ENCODE peak calls at places on chromosome 22, in six cellular contexts. One of them, this sample, is unnamed.

GRCh38 chr22:33465554-33465953 is 407.4 kb upstream of the SYN3 start:
- DNase-seq in tibial artery: no peak
- DNase-seq in upper lobe of left lung: no peak
- DNase-seq in MM.1S: no peak
- DNase-seq in mucosa of descending colon: no peak
- DNase-seq in H9: no peak
- DNase-seq in this sample: no peak

GRCh38 chr22:23780146-23780748 is 6.5 kb upstream of the SMARCB1 start:
- DNase-seq in tibial artery: no peak
- DNase-seq in upper lobe of left lung: no peak
- DNase-seq in MM.1S: no peak
- DNase-seq in mucosa of descending colon: no peak
- DNase-seq in H9: no peak
- DNase-seq in this sample: no peak

GRCh38 chr22:31626427-31627150 is 35.4 kb downstream of the PISD start:
- DNase-seq in tibial artery: no peak
- DNase-seq in upper lobe of left lung: no peak
- DNase-seq in MM.1S: no peak
- DNase-seq in mucosa of descending colon: no peak
- DNase-seq in H9: peak
- DNase-seq in this sample: no peak

GRCh38 chr22:49965291-49966040 is 4.9 kb downstream of the PIM3 start:
- DNase-seq in tibial artery: peak
- DNase-seq in upper lobe of left lung: peak
- DNase-seq in MM.1S: peak
- DNase-seq in mucosa of descending colon: peak
- DNase-seq in H9: peak
- DNase-seq in this sample: no peak

GRCh38 chr22:20524004-20524481 is 16.6 kb downstream of the MED15 start:
- DNase-seq in tibial artery: no peak
- DNase-seq in upper lobe of left lung: no peak
- DNase-seq in MM.1S: no peak
- DNase-seq in mucosa of descending colon: no peak
- DNase-seq in H9: no peak
- DNase-seq in this sample: no peak

GRCh38 chr22:32265882-32266767 is 11.0 kb upstream of the SLC5A4 start:
- DNase-seq in tibial artery: peak
- DNase-seq in upper lobe of left lung: peak
- DNase-seq in MM.1S: peak
- DNase-seq in mucosa of descending colon: peak
- DNase-seq in H9: peak
- DNase-seq in this sample: peak

GRCh38 chr22:19503367-19503766 is 20.8 kb downstream of the CLDN5 start:
- DNase-seq in tibial artery: no peak
- DNase-seq in upper lobe of left lung: no peak
- DNase-seq in MM.1S: no peak
- DNase-seq in mucosa of descending colon: no peak
- DNase-seq in H9: no peak
- DNase-seq in this sample: no peak

GRCh38 chr22:47687364-47687655 is 924.9 kb downstream of the TBC1D22A start:
- DNase-seq in tibial artery: no peak
- DNase-seq in upper lobe of left lung: no peak
- DNase-seq in MM.1S: no peak
- DNase-seq in mucosa of descending colon: no peak
- DNase-seq in H9: no peak
- DNase-seq in this sample: no peak

GRCh38 chr22:47919893-47920292 is 1157.4 kb downstream of the TBC1D22A start:
- DNase-seq in tibial artery: no peak
- DNase-seq in upper lobe of left lung: no peak
- DNase-seq in MM.1S: no peak
- DNase-seq in mucosa of descending colon: no peak
- DNase-seq in H9: no peak
- DNase-seq in this sample: no peak

GRCh38 chr22:33864723-33865130 is 55.5 kb downstream of the LARGE1 start:
- DNase-seq in tibial artery: no peak
- DNase-seq in upper lobe of left lung: no peak
- DNase-seq in MM.1S: no peak
- DNase-seq in mucosa of descending colon: no peak
- DNase-seq in H9: no peak
- DNase-seq in this sample: no peak

DNA sequence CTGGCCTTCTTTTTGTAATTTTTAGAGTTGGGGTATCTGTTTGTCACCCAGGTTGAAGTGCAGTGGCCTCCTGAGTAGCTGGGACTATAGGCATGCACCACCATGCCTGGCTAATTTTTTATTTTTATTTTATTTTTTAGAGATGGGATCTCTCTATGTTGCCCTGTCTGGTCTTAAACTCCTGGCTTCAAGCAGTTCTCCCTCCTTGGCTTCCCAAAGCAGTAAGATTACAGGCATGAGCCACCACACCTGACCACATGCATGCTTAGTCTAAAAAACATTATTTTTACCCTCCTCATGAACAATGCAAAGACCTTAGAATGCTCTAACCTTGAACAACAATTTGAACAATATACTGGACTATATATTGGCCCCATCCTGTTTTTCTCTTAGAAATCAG is 22.1 kb upstream of the PITPNB start:
- DNase-seq in tibial artery: no peak
- DNase-seq in upper lobe of left lung: no peak
- DNase-seq in MM.1S: no peak
- DNase-seq in mucosa of descending colon: no peak
- DNase-seq in H9: no peak
- DNase-seq in this sample: no peak
- TF ChIP-seq CTCF in tibial artery: no peak
- TF ChIP-seq CTCF in upper lobe of left lung: no peak
- TF ChIP-seq CTCF in MM.1S: no peak
- TF ChIP-seq CTCF in mucosa of descending colon: no peak
- TF ChIP-seq CTCF in H9: no peak
- TF ChIP-seq CTCF in this sample: no peak

DNA sequence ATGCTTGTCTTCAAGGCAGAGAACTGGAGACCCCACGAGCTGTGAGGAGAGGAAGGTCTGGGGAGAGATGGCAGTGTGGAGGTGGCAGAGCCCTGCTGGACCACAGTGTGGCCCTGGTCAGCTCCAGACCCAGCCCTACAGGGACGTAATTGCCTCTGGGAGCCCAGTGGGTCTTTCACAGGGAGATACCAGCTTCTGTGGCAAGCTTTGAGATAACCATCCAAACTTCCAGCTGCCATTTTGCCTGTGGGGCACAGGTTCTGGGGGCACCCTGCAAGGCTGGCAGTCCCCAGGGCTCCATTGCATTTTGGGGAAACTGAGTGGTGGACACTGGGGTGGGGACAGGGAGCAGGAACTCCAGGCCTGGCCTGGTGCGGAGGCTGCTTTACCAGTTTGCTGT is 10.2 kb upstream of the MPPED1 start:
- DNase-seq in tibial artery: no peak
- DNase-seq in upper lobe of left lung: no peak
- DNase-seq in MM.1S: no peak
- DNase-seq in mucosa of descending colon: no peak
- DNase-seq in H9: no peak
- DNase-seq in this sample: no peak
- TF ChIP-seq CTCF in tibial artery: no peak
- TF ChIP-seq CTCF in upper lobe of left lung: no peak
- TF ChIP-seq CTCF in MM.1S: no peak
- TF ChIP-seq CTCF in mucosa of descending colon: no peak
- TF ChIP-seq CTCF in H9: no peak
- TF ChIP-seq CTCF in this sample: no peak

GRCh38 chr22:29811377-29811776 is 26.7 kb downstream of the ASCC2 start:
- DNase-seq in tibial artery: no peak
- DNase-seq in upper lobe of left lung: peak
- DNase-seq in MM.1S: no peak
- DNase-seq in mucosa of descending colon: peak
- DNase-seq in H9: no peak
- DNase-seq in this sample: no peak

GRCh38 chr22:29814003-29814402 is 24.1 kb downstream of the ASCC2 start:
- DNase-seq in tibial artery: no peak
- DNase-seq in upper lobe of left lung: no peak
- DNase-seq in MM.1S: no peak
- DNase-seq in mucosa of descending colon: no peak
- DNase-seq in H9: no peak
- DNase-seq in this sample: no peak

GRCh38 chr22:29815580-29815979 is 22.5 kb downstream of the ASCC2 start:
- DNase-seq in tibial artery: no peak
- DNase-seq in upper lobe of left lung: no peak
- DNase-seq in MM.1S: no peak
- DNase-seq in mucosa of descending colon: no peak
- DNase-seq in H9: no peak
- DNase-seq in this sample: no peak

GRCh38 chr22:29813126-29813525 is 24.9 kb downstream of the ASCC2 start:
- DNase-seq in tibial artery: no peak
- DNase-seq in upper lobe of left lung: no peak
- DNase-seq in MM.1S: no peak
- DNase-seq in mucosa of descending colon: no peak
- DNase-seq in H9: no peak
- DNase-seq in this sample: no peak

GRCh38 chr22:29813563-29813962 is 24.5 kb downstream of the ASCC2 start:
- DNase-seq in tibial artery: no peak
- DNase-seq in upper lobe of left lung: no peak
- DNase-seq in MM.1S: no peak
- DNase-seq in mucosa of descending colon: no peak
- DNase-seq in H9: no peak
- DNase-seq in this sample: peak
- TF ChIP-seq CTCF in tibial artery: no peak
- TF ChIP-seq CTCF in upper lobe of left lung: no peak
- TF ChIP-seq CTCF in MM.1S: no peak
- TF ChIP-seq CTCF in mucosa of descending colon: no peak
- TF ChIP-seq CTCF in H9: peak
- TF ChIP-seq CTCF in this sample: peak

GRCh38 chr22:40346178-40347064 is at the start of gene ADSL:
- DNase-seq in tibial artery: peak
- DNase-seq in upper lobe of left lung: peak
- DNase-seq in MM.1S: peak
- DNase-seq in mucosa of descending colon: peak
- DNase-seq in H9: peak
- DNase-seq in this sample: peak
- TF ChIP-seq CTCF in tibial artery: peak
- TF ChIP-seq CTCF in upper lobe of left lung: peak
- TF ChIP-seq CTCF in MM.1S: no peak
- TF ChIP-seq CTCF in mucosa of descending colon: no peak
- TF ChIP-seq CTCF in H9: no peak
- TF ChIP-seq CTCF in this sample: no peak

DNA sequence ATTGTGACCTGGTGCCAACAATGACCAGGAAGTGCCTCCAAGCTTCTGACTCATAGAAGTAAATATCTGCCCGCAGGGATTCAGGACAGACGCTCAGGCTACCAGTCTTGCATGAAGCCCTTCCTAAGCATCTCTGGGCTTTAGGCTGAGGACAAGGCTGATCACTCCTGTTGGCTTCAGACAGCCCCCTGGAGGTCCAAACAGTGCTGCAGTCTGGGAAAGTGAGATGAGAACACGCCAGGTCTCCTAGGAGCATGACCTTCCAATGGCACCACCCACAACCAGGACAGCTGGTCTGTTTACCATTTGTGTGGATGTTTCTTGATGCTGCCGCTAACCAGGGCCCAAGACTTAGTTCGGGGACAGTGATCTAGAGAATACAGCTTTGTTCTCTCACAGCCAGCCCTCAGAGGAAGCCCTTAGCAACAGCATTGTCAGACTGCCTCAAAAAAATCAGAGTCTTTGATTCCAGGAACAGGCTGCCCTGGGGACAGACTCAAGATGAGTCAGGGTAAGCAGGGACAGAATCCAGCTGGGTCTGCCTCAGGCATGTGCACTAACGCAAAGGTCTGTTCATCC is 111.2 kb downstream of the ZNF280B start:
- DNase-seq in tibial artery: peak
- DNase-seq in upper lobe of left lung: no peak
- DNase-seq in MM.1S: no peak
- DNase-seq in mucosa of descending colon: no peak
- DNase-seq in H9: no peak
- DNase-seq in this sample: peak
- TF ChIP-seq CTCF in tibial artery: no peak
- TF ChIP-seq CTCF in upper lobe of left lung: no peak
- TF ChIP-seq CTCF in MM.1S: no peak
- TF ChIP-seq CTCF in mucosa of descending colon: no peak
- TF ChIP-seq CTCF in H9: no peak
- TF ChIP-seq CTCF in this sample: no peak

GRCh38 chr22:45512363-45512762 is 9.7 kb downstream of the FBLN1 start:
- DNase-seq in tibial artery: no peak
- DNase-seq in upper lobe of left lung: no peak
- DNase-seq in MM.1S: no peak
- DNase-seq in mucosa of descending colon: no peak
- DNase-seq in H9: no peak
- DNase-seq in this sample: no peak

GRCh38 chr22:45518580-45518991 is 15.9 kb downstream of the FBLN1 start:
- DNase-seq in tibial artery: no peak
- DNase-seq in upper lobe of left lung: peak
- DNase-seq in MM.1S: no peak
- DNase-seq in mucosa of descending colon: no peak
- DNase-seq in H9: no peak
- DNase-seq in this sample: no peak

GRCh38 chr22:45516163-45516562 is 13.5 kb downstream of the FBLN1 start:
- DNase-seq in tibial artery: no peak
- DNase-seq in upper lobe of left lung: no peak
- DNase-seq in MM.1S: no peak
- DNase-seq in mucosa of descending colon: no peak
- DNase-seq in H9: no peak
- DNase-seq in this sample: no peak

GRCh38 chr22:45516923-45517675 is 14.4 kb downstream of the FBLN1 start:
- DNase-seq in tibial artery: no peak
- DNase-seq in upper lobe of left lung: no peak
- DNase-seq in MM.1S: no peak
- DNase-seq in mucosa of descending colon: no peak
- DNase-seq in H9: no peak
- DNase-seq in this sample: peak

DNA sequence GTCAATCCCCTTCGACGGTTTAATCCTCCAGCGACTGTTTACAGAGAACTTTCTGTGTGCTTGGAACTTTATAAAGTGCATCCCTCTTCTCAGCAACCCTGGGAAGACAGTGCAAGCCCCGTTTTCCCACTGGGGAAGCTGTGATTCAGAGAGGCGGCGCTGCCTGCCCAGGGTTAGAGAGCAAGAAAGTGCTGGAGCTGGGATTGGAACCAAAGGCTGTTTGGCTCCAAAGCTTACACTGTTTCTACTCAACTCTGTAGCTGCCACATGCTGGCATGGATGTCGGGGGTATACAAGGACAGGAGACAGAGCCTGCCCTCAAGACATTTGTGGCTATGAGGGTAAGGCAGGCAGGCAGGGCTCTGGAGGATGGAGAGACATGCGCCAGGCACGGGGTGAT is 13.0 kb downstream of the FBLN1 start:
- DNase-seq in tibial artery: no peak
- DNase-seq in upper lobe of left lung: no peak
- DNase-seq in MM.1S: no peak
- DNase-seq in mucosa of descending colon: no peak
- DNase-seq in H9: no peak
- DNase-seq in this sample: no peak
- TF ChIP-seq CTCF in tibial artery: no peak
- TF ChIP-seq CTCF in upper lobe of left lung: no peak
- TF ChIP-seq CTCF in MM.1S: no peak
- TF ChIP-seq CTCF in mucosa of descending colon: no peak
- TF ChIP-seq CTCF in H9: no peak
- TF ChIP-seq CTCF in this sample: no peak

DNA sequence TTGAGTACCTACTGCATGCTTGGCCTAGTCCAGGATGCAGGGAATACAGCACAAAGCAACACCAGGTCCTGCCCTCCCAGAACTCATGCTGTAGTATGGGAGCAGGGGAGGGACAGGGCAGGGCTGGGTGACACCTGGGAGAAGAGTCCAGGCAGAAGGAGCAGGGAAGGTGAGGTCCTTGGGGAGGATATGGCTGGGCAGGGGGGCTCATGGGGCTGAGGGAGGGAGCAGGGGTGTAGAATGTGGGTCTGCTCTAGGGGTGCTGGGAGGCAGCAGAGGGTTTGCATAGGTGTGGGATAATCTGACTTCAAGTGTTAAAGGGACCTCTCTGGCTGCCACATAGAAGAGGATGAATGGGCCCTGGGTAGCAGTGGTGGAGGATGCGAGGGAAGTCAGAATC is 4.8 kb downstream of the TOP3B start:
- DNase-seq in tibial artery: no peak
- DNase-seq in upper lobe of left lung: no peak
- DNase-seq in MM.1S: no peak
- DNase-seq in mucosa of descending colon: no peak
- DNase-seq in H9: no peak
- DNase-seq in this sample: no peak
- TF ChIP-seq CTCF in tibial artery: no peak
- TF ChIP-seq CTCF in upper lobe of left lung: no peak
- TF ChIP-seq CTCF in MM.1S: no peak
- TF ChIP-seq CTCF in mucosa of descending colon: no peak
- TF ChIP-seq CTCF in H9: no peak
- TF ChIP-seq CTCF in this sample: no peak

This sample was measured in HFFc6.